ENCODE peak calls at places on chromosome 1, in four cellular contexts. L, D, N and C are unnamed samples.

GRCh38 chr1:174812026-174812425 is 187.7 kb upstream of the CACYBP start:
- DNase-seq in L (no peak), D (no peak), N (no peak), C (no peak)

GRCh38 chr1:9719978-9720722 is 68.6 kb downstream of the PIK3CD start:
- DNase-seq in L (no peak), D (no peak), N (no peak), C (no peak)

GRCh38 chr1:8422439-8423133 is 104.7 kb downstream of the SLC45A1 start:
- DNase-seq in L (peak; percentile 51), D (no peak), N (no peak), C (no peak)

GRCh38 chr1:116764466-116764896 is 10.3 kb downstream of the CD2 start:
- DNase-seq in L (no peak), D (no peak), N (no peak), C (no peak)

GRCh38 chr1:184457500-184457899 is 70.7 kb downstream of the C1orf21 start:
- DNase-seq in L (peak; percentile 48), D (no peak), N (no peak), C (no peak)

GRCh38 chr1:108896160-108897150 is 19.7 kb downstream of the GPSM2 start:
- DNase-seq in L (no peak), D (no peak), N (no peak), C (no peak)

GRCh38 chr1:227846265-227846858 is 30.9 kb downstream of the PRSS38 start:
- DNase-seq in L (no peak), D (no peak), N (no peak), C (no peak)

GRCh38 chr1:54397090-54397591 is 9.1 kb downstream of the SSBP3 start:
- DNase-seq in L (peak; percentile 74), D (no peak), N (no peak), C (no peak)

GRCh38 chr1:235326719-235327558 is 1.0 kb downstream of the ARID4B start:
- DNase-seq in L (peak; percentile 70), D (no peak), N (peak; percentile 28), C (no peak)

DNA sequence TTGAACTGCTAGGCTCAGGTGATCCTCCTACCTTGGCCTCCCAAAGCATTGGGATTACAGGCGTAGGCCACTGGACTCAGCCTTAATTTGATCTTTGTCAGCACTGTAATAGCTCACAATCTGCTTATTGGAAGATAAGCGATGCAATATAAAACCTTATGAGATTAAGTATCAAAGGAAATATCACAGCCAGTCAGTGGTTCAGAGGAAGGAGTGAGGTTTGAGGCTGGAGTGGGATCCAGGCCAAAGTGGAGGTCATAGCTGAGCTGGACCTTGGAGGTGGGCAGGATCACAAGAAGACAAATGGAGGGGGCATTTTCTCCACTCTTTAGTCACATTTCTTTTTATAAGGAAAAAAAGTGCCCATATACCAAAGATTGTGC is 228.5 kb downstream of the RHOU start:
- DNase-seq in L (no peak), D (no peak), N (no peak), C (no peak)
- H3K27ac ChIP-seq in L (peak overlapping the region; percentile 28), D (no peak overlapping the region), N (peak overlapping the region; percentile 69), C (no peak overlapping the region)

DNA sequence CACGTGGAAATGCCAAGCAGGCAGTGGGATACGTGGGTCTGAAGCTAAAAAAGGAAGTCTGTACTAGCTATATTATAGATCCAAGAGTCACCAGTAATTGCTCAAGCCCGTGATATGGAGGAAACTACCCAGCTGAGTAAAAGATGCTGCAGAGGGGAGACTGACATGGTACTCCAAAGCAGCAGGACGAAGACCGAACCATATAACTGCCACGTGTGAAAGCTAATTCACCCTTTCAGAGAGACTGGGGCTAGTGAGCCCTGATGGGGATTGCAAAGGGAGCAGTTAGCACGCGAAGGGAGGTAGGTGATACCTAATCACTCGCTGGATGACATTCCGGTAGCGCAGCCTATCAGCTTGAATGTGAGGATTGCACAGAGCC is 316 bp downstream of the AP4B1 start:
- DNase-seq in L (peak; percentile 44), D (no peak), N (no peak), C (peak; percentile 63)
- TF ChIP-seq REST in L (no peak), D (no peak), N (no peak), C (no peak)

GRCh38 chr1:113760102-113760804 is 967 bp upstream of the PHTF1 start:
- DNase-seq in L (no peak), D (no peak), N (peak; percentile 4), C (no peak)
- H3K4me3 ChIP-seq in L (peak overlapping the region; percentile 89), D (no peak overlapping the region), N (peak overlapping the region; percentile 92), C (peak overlapping the region; percentile 80)

GRCh38 chr1:94608852-94609570 is 67.5 kb upstream of the F3 start:
- DNase-seq in L (no peak), D (no peak), N (no peak), C (no peak)
- H3K27ac ChIP-seq in L (no peak overlapping the region), D (no peak overlapping the region), N (peak overlapping the region; percentile 48), C (no peak overlapping the region)